ENCODE peak calls at places on chromosomes 3 and 15, in five cellular contexts. One of them, this sample, is unnamed. For H3K9me3 and H3K36me3, the result is how much of the 10 kb centered on the place peaks cover.

GRCh38 chr15:39028069-39028468 is 463.5 kb upstream of the RASGRP1 start:
- DNase-seq in heart left ventricle: no peak
- DNase-seq in PC-3: peak
- DNase-seq in stomach: no peak
- DNase-seq in lung: no peak
- DNase-seq in this sample: peak

GRCh38 chr3:125292015-125292414 is 79.5 kb upstream of the SLC12A8 start:
- DNase-seq in heart left ventricle: no peak
- DNase-seq in stomach: no peak
- DNase-seq in PC-3: no peak
- DNase-seq in lung: no peak
- DNase-seq in this sample: no peak

GRCh38 chr3:51502562-51502910 is 2.7 kb upstream of the DCAF1 start:
- DNase-seq in stomach: no peak
- DNase-seq in lung: no peak
- DNase-seq in heart left ventricle: no peak
- DNase-seq in PC-3: no peak
- DNase-seq in this sample: no peak

GRCh38 chr3:185069583-185070030 is 83.3 kb downstream of the C3orf70 start:
- DNase-seq in lung: no peak
- DNase-seq in stomach: no peak
- DNase-seq in heart left ventricle: no peak
- DNase-seq in PC-3: no peak
- DNase-seq in this sample: no peak

GRCh38 chr3:161070980-161071663 is 34.0 kb downstream of the B3GALNT1 start:
- DNase-seq in PC-3: no peak
- DNase-seq in lung: no peak
- DNase-seq in heart left ventricle: no peak
- DNase-seq in stomach: no peak
- DNase-seq in this sample: no peak

GRCh38 chr3:158102219-158102612 is 4.0 kb downstream of the SHOX2 start:
- DNase-seq in heart left ventricle: no peak
- DNase-seq in stomach: no peak
- DNase-seq in lung: no peak
- DNase-seq in PC-3: no peak
- DNase-seq in this sample: no peak

GRCh38 chr3:115208066-115208750 is 61.1 kb upstream of the ZBTB20 start:
- DNase-seq in PC-3: no peak
- DNase-seq in heart left ventricle: no peak
- DNase-seq in stomach: no peak
- DNase-seq in lung: no peak
- DNase-seq in this sample: no peak

GRCh38 chr3:23834082-23834870 is 28.5 kb downstream of the UBE2E1 start:
- DNase-seq in PC-3: no peak
- DNase-seq in heart left ventricle: no peak
- DNase-seq in lung: no peak
- DNase-seq in stomach: no peak
- DNase-seq in this sample: no peak

GRCh38 chr3:40593351-40593750 is 68.6 kb downstream of the ZNF621 start:
- DNase-seq in stomach: no peak
- DNase-seq in PC-3: no peak
- DNase-seq in lung: no peak
- DNase-seq in heart left ventricle: no peak
- DNase-seq in this sample: no peak

GRCh38 chr15:47410243-47410642 is 307.1 kb upstream of the SEMA6D start:
- DNase-seq in PC-3: no peak
- DNase-seq in heart left ventricle: no peak
- DNase-seq in stomach: no peak
- DNase-seq in lung: no peak
- DNase-seq in this sample: no peak

GRCh38 chr3:51539291-51539891 is 872 bp downstream of the RAD54L2 start:
- DNase-seq in heart left ventricle: no peak
- DNase-seq in lung: no peak
- DNase-seq in PC-3: peak
- DNase-seq in stomach: no peak
- DNase-seq in this sample: peak

GRCh38 chr3:73766599-73767378 is 142.0 kb upstream of the PDZRN3 start:
- DNase-seq in lung: no peak
- DNase-seq in heart left ventricle: no peak
- DNase-seq in PC-3: no peak
- DNase-seq in stomach: no peak
- DNase-seq in this sample: no peak

GRCh38 chr3:120177151-120177550 is 82.9 kb upstream of the GSK3B start:
- DNase-seq in stomach: no peak
- DNase-seq in heart left ventricle: peak
- DNase-seq in PC-3: peak
- DNase-seq in lung: peak
- DNase-seq in this sample: peak

GRCh38 chr15:65824941-65825544 is 33.0 kb upstream of the DENND4A start:
- DNase-seq in heart left ventricle: no peak
- DNase-seq in stomach: no peak
- DNase-seq in PC-3: peak
- DNase-seq in lung: peak
- DNase-seq in this sample: peak

GRCh38 chr3:30292192-30292893 is 314.1 kb upstream of the TGFBR2 start:
- DNase-seq in lung: no peak
- DNase-seq in heart left ventricle: no peak
- DNase-seq in PC-3: peak
- DNase-seq in stomach: no peak
- DNase-seq in this sample: no peak

DNA sequence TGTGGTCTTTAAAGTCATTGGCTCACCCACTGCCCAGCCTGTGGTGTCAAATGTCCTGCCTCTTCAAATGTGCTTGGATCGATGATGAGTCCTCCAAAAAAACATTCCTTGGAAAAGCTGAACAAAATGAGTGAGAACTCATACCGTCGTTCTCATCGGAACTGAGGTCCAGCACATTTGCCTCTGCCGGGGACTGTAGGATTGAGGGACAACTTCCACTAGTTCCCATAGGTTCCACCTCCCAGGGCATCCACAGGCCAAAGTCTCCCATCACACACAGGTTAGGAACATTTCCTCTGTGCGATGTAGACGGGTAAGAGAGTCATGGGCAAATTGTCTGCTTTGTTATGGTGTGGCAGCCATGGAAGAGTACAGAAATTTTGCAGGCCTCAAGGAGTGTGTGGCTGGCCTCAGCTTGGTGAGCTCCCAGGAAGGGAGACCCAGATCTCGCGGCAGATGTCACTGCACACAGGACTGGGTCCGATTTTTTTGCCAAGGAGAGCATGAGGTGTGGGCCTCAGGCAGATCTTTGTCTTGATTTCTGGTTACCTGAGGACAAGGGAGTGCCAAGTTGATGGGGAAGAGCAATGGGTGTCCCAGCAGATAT is 115.7 kb downstream of the SNRPN start:
- DNase-seq in lung: no peak
- DNase-seq in heart left ventricle: no peak
- DNase-seq in stomach: no peak
- DNase-seq in PC-3: no peak
- DNase-seq in this sample: no peak
- H3K9me3 ChIP-seq in lung: half or more
- H3K9me3 ChIP-seq in heart left ventricle: under half
- H3K9me3 ChIP-seq in stomach: half or more
- H3K9me3 ChIP-seq in PC-3: half or more
- H3K9me3 ChIP-seq in this sample: under half

GRCh38 chr3:57163751-57164150 is 1.4 kb downstream of the IL17RD start:
- DNase-seq in heart left ventricle: no peak
- DNase-seq in stomach: no peak
- DNase-seq in lung: no peak
- DNase-seq in PC-3: no peak
- DNase-seq in this sample: no peak
- H3K4me3 ChIP-seq in heart left ventricle: peak
- H3K4me3 ChIP-seq in stomach: peak
- H3K4me3 ChIP-seq in lung: no peak
- H3K4me3 ChIP-seq in PC-3: peak
- H3K4me3 ChIP-seq in this sample: no peak

GRCh38 chr15:22890296-22890695 is 51.8 kb downstream of the NIPA2 start:
- DNase-seq in PC-3: no peak
- DNase-seq in lung: no peak
- DNase-seq in stomach: no peak
- DNase-seq in heart left ventricle: no peak
- DNase-seq in this sample: no peak

GRCh38 chr15:22891426-22892210 is 53.2 kb downstream of the NIPA2 start:
- DNase-seq in PC-3: no peak
- DNase-seq in lung: no peak
- DNase-seq in stomach: no peak
- DNase-seq in heart left ventricle: no peak
- DNase-seq in this sample: no peak

GRCh38 chr15:22887157-22887951 is 48.9 kb downstream of the NIPA2 start:
- DNase-seq in lung: no peak
- DNase-seq in stomach: no peak
- DNase-seq in heart left ventricle: peak
- DNase-seq in PC-3: peak
- DNase-seq in this sample: peak

GRCh38 chr15:22888120-22888859 is 49.8 kb downstream of the NIPA2 start:
- DNase-seq in stomach: no peak
- DNase-seq in lung: no peak
- DNase-seq in heart left ventricle: no peak
- DNase-seq in PC-3: peak
- DNase-seq in this sample: peak

GRCh38 chr15:22889146-22889818 is 50.8 kb downstream of the NIPA2 start:
- DNase-seq in lung: no peak
- DNase-seq in stomach: no peak
- DNase-seq in PC-3: no peak
- DNase-seq in heart left ventricle: no peak
- DNase-seq in this sample: no peak
- H3K36me3 ChIP-seq in lung: under half
- H3K36me3 ChIP-seq in stomach: half or more
- H3K36me3 ChIP-seq in PC-3: under half
- H3K36me3 ChIP-seq in heart left ventricle: under half
- H3K36me3 ChIP-seq in this sample: under half

GRCh38 chr15:25095179-25095578 is 140.4 kb downstream of the SNRPN start:
- DNase-seq in heart left ventricle: no peak
- DNase-seq in lung: no peak
- DNase-seq in PC-3: no peak
- DNase-seq in stomach: no peak
- DNase-seq in this sample: no peak

GRCh38 chr15:25094519-25094918 is 139.7 kb downstream of the SNRPN start:
- DNase-seq in heart left ventricle: no peak
- DNase-seq in stomach: no peak
- DNase-seq in PC-3: no peak
- DNase-seq in lung: no peak
- DNase-seq in this sample: no peak

GRCh38 chr15:25093455-25094029 is 138.8 kb downstream of the SNRPN start:
- DNase-seq in PC-3: no peak
- DNase-seq in stomach: no peak
- DNase-seq in lung: no peak
- DNase-seq in heart left ventricle: no peak
- DNase-seq in this sample: no peak

GRCh38 chr15:25092661-25093060 is 137.9 kb downstream of the SNRPN start:
- DNase-seq in lung: no peak
- DNase-seq in stomach: no peak
- DNase-seq in PC-3: no peak
- DNase-seq in heart left ventricle: no peak
- DNase-seq in this sample: no peak

DNA sequence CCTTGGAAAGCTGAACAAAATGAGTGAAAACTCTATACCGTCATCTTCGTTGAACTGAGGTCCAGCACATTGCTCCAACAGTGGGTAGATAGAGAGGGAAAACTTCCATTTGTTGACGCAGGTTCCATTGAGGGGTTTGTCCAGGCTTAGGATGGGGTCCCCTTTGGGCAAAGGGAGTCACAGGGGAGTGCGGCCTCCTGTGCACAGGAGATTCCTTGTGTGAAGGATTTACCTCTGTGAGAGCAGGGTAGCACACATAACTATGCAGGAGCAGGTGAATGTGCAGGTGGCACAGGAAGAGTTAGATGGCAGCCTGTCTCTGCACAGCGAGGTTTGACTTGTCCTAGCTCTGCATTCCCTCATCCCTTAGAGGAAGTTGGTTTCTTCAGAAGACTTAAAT is 139.3 kb downstream of the SNRPN start:
- DNase-seq in heart left ventricle: no peak
- DNase-seq in lung: peak
- DNase-seq in stomach: no peak
- DNase-seq in PC-3: no peak
- DNase-seq in this sample: no peak
- H3K9me3 ChIP-seq in heart left ventricle: under half
- H3K9me3 ChIP-seq in lung: half or more
- H3K9me3 ChIP-seq in stomach: half or more
- H3K9me3 ChIP-seq in PC-3: under half
- H3K9me3 ChIP-seq in this sample: under half

DNA sequence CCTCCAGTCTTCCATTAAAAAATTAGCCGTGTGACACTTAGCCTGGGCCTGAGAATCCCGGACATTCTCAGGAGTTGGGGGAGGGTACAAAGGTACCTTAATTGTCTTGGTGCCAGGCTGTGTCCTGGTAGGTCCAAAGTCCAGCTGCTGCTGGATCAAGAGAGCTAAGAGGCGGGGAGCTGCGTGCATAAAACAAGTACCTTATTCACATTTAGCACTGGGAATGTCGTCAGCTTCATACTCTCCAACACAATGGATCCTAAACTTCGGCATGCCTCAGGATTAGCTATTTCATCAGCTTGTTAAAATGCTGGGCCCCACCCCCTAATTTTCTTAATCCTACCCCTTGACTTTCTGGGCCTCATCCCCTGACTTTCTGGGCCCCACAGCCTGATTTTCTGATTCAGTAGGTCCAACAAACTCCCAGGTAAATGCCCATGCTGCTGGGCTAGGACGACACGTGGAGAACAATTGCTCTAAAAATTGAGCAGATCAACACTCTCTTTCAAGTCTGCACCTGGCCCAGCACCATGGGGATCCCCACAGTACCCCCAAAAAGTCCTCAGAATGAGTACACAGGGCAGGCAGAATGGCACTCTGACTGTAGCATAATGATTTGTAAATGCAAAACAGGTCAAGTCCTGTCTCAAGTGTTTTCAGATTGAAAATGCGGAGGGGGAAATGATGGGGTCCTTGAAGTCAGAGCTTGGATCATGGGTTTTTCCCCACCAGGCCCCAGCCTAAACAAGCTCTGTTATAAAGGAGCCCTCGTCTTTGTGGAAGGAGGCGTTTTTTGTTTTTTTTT is 5.6 kb upstream of the AEN start:
- DNase-seq in heart left ventricle: no peak
- DNase-seq in PC-3: no peak
- DNase-seq in lung: no peak
- DNase-seq in stomach: peak
- DNase-seq in this sample: no peak
- H3K4me3 ChIP-seq in heart left ventricle: no peak
- H3K4me3 ChIP-seq in PC-3: no peak
- H3K4me3 ChIP-seq in lung: no peak
- H3K4me3 ChIP-seq in stomach: no peak
- H3K4me3 ChIP-seq in this sample: no peak

GRCh38 chr15:40461958-40462357 is 8.8 kb upstream of the CHST14 start:
- DNase-seq in PC-3: no peak
- DNase-seq in heart left ventricle: no peak
- DNase-seq in lung: no peak
- DNase-seq in stomach: no peak
- DNase-seq in this sample: no peak

GRCh38 chr15:40460404-40460803 is 10.4 kb upstream of the CHST14 start:
- DNase-seq in stomach: no peak
- DNase-seq in heart left ventricle: no peak
- DNase-seq in lung: no peak
- DNase-seq in PC-3: no peak
- DNase-seq in this sample: no peak

GRCh38 chr15:40456738-40457137 is 14.0 kb upstream of the CHST14 start:
- DNase-seq in stomach: no peak
- DNase-seq in PC-3: no peak
- DNase-seq in lung: no peak
- DNase-seq in heart left ventricle: no peak
- DNase-seq in this sample: no peak

GRCh38 chr15:40458495-40459371 is 12.1 kb upstream of the CHST14 start:
- DNase-seq in stomach: no peak
- DNase-seq in heart left ventricle: no peak
- DNase-seq in PC-3: no peak
- DNase-seq in lung: no peak
- DNase-seq in this sample: no peak

GRCh38 chr15:40459391-40460015 is 11.3 kb upstream of the CHST14 start:
- DNase-seq in PC-3: no peak
- DNase-seq in heart left ventricle: no peak
- DNase-seq in lung: no peak
- DNase-seq in stomach: no peak
- DNase-seq in this sample: no peak
- H3K36me3 ChIP-seq in PC-3: under half
- H3K36me3 ChIP-seq in heart left ventricle: under half
- H3K36me3 ChIP-seq in lung: under half
- H3K36me3 ChIP-seq in stomach: half or more
- H3K36me3 ChIP-seq in this sample: under half

This sample was measured in MG63.